ENCODE peak calls at places on chromosomes 16 and 17, in eight cellular contexts. Q, B, D, G, K, O, W and R are unnamed samples.
A peak's percentile ranks its signal among the peaks of the same experiment; 100 is the strongest.

GRCh38 chr17:11917415-11917814 is 79.9 kb downstream of the ZNF18 start:
- DNase-seq in Q (no peak), B (no peak), D (no peak), G (no peak), K (no peak), O (no peak), W (no peak), R (no peak)

GRCh38 chr17:70336411-70336810 is 167.1 kb downstream of the KCNJ2 start:
- DNase-seq in Q (no peak), B (no peak), D (no peak), G (no peak), K (no peak), O (no peak), W (no peak), R (no peak)

GRCh38 chr17:58278661-58279015 is 2.1 kb downstream of the MPO start:
- DNase-seq in Q (no peak), B (no peak), D (no peak), G (no peak), K (no peak), O (no peak), W (no peak), R (no peak)

GRCh38 chr17:80793851-80794267 is 197.8 kb upstream of the CHMP6 start:
- DNase-seq in Q (no peak), B (no peak), D (no peak), G (no peak), K (no peak), O (no peak), W (no peak), R (no peak)

GRCh38 chr16:11609474-11610120 is 22.9 kb upstream of the LITAF start:
- DNase-seq in Q (no peak), B (no peak), D (no peak), G (no peak), K (no peak), O (no peak), W (no peak), R (no peak)

GRCh38 chr16:11805556-11805955 is 8.5 kb upstream of the ZC3H7A start:
- DNase-seq in Q (no peak), B (no peak), D (no peak), G (no peak), K (no peak), O (no peak), W (no peak), R (no peak)

GRCh38 chr17:75856062-75856681 is 1.0 kb upstream of the WBP2 start:
- DNase-seq in Q (no peak), B (no peak), D (no peak), G (peak; percentile 26), K (no peak), O (no peak), W (no peak), R (no peak)

GRCh38 chr16:85424260-85425060 is 188.7 kb upstream of the GSE1 start:
- DNase-seq in Q (no peak), B (no peak), D (no peak), G (no peak), K (peak; percentile 41), O (peak; percentile 35), W (no peak), R (no peak)

GRCh38 chr17:73194514-73195222 is 1.8 kb downstream of the COG1 start:
- DNase-seq in Q (no peak), B (no peak), D (no peak), G (no peak), K (no peak), O (no peak), W (no peak), R (no peak)

GRCh38 chr16:7449808-7450207 is 117.2 kb downstream of the RBFOX1 start:
- DNase-seq in Q (no peak), B (no peak), D (no peak), G (no peak), K (no peak), O (no peak), W (no peak), R (no peak)

GRCh38 chr17:79041723-79042420 is 17.9 kb downstream of the C1QTNF1 start:
- DNase-seq in Q (no peak), B (no peak), D (no peak), G (no peak), K (no peak), O (no peak), W (no peak), R (no peak)

GRCh38 chr17:1617620-1618174 is 10.9 kb downstream of the SLC43A2 start:
- DNase-seq in Q (no peak), B (peak; percentile 48), D (peak; percentile 88), G (peak; percentile 34), K (no peak), O (no peak), W (peak; percentile 97), R (no peak)

GRCh38 chr16:50548659-50549560 is 714 bp downstream of the NKD1 start:
- DNase-seq in Q (no peak), B (no peak), D (no peak), G (no peak), K (no peak), O (no peak), W (peak; percentile 11), R (no peak)

GRCh38 chr16:27917953-27918352 is 145.6 kb downstream of the GSG1L start:
- DNase-seq in Q (no peak), B (no peak), D (no peak), G (no peak), K (no peak), O (no peak), W (no peak), R (no peak)

GRCh38 chr16:23527961-23528634 is 17.8 kb upstream of the GGA2 start:
- DNase-seq in Q (no peak), B (no peak), D (no peak), G (no peak), K (no peak), O (no peak), W (no peak), R (no peak)

GRCh38 chr16:26606381-26607150 is 460.2 kb upstream of the C16orf82 start:
- DNase-seq in Q (no peak), B (no peak), D (no peak), G (no peak), K (no peak), O (no peak), W (no peak), R (no peak)

DNA sequence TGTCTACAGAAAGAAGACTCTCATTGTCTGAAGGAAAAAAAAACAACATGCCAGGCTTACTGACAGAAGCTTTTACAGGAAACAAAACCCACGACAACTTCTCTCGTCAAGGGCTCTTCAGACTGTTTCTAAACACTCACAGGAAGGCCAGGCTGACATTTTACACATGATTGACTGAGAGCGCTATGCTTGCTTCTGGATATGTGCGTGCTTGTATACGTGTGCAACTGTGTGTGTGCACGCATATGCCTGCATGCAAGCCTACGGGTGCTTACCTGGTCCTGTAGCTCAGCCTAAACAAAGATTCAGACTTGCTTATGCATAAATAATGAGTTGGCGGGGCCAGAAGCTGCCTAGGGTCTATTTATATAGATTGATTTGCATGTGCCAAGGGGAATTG is 460.9 kb upstream of the C16orf82 start:
- DNase-seq in Q (no peak), B (no peak), D (no peak), G (no peak), K (no peak), O (no peak), W (no peak), R (no peak)
- H3K27ac ChIP-seq in Q (no peak overlapping the region), B (no peak overlapping the region), D (no peak overlapping the region), G (no peak overlapping the region), K (no peak overlapping the region), O (no peak overlapping the region), W (no peak overlapping the region), R (no peak overlapping the region)

GRCh38 chr16:68093816-68094613 is 8.8 kb downstream of the NFATC3 start:
- DNase-seq in Q (no peak), B (no peak), D (no peak), G (no peak), K (no peak), O (no peak), W (no peak), R (no peak)
- H3K27ac ChIP-seq in Q (no peak overlapping the region), B (no peak overlapping the region), D (no peak overlapping the region), G (no peak overlapping the region), K (no peak overlapping the region), O (no peak overlapping the region), W (no peak overlapping the region), R (no peak overlapping the region)

DNA sequence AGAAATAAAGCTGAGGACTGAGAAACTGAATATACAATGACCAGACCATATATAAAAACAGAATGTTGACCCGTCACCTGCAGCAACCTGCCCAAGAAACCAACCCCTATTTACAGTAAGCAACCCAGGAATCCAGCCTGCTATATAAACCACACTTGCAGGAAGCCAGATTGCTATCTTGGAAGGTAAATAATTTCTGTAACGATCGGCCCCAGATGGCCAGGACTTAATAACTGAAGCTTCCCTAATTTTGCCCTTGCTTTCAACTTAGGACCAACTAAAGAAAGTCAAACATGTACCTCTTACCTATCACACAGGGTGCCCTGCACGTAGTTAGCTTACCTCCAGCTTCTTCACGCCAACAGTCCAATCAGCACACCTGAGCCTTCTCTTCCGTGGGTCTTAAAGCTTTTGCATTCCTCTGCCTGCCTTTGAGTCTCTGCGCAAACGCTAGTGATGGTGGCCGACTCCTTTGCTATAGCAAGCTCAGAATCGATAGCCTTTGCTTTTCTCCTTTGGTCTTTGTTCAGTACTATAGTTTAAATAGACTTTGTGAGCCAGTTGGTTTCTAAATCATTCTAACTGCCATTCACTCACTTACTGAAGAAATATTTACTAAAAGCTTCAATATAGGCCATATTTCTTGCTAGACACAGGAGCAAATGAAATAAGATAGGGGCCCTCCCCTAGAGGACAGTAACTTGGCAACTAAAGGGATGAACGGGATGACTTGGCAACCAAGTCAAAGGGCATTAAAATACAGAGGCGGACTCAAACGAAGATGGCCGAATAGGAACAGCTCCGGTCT is 31.3 kb downstream of the MPHOSPH6 start:
- DNase-seq in Q (no peak), B (no peak), D (no peak), G (no peak), K (no peak), O (no peak), W (peak; percentile 30), R (no peak)
- H3K27ac ChIP-seq in Q (no peak overlapping the region), B (no peak overlapping the region), D (no peak overlapping the region), G (no peak overlapping the region), K (no peak overlapping the region), O (no peak overlapping the region), W (no peak overlapping the region), R (no peak overlapping the region)

GRCh38 chr17:82831041-82831817 is 8.6 kb downstream of the ZNF750 start:
- DNase-seq in Q (no peak), B (no peak), D (peak; percentile 31), G (no peak), K (no peak), O (no peak), W (no peak), R (no peak)
- H3K27ac ChIP-seq in Q (no peak overlapping the region), B (peak overlapping the region; percentile 64), D (no peak overlapping the region), G (no peak overlapping the region), K (no peak overlapping the region), O (no peak overlapping the region), W (no peak overlapping the region), R (no peak overlapping the region)

GRCh38 chr16:49012961-49013726 is 268.5 kb downstream of the CBLN1 start:
- DNase-seq in Q (no peak), B (peak; percentile 79), D (no peak), G (no peak), K (no peak), O (peak; percentile 77), W (no peak), R (no peak)
- H3K27ac ChIP-seq in Q (no peak overlapping the region), B (no peak overlapping the region), D (no peak overlapping the region), G (no peak overlapping the region), K (no peak overlapping the region), O (no peak overlapping the region), W (no peak overlapping the region), R (no peak overlapping the region)